ENCODE peak calls at places on chromosomes 6 and 20, in five cellular contexts. One of them, this sample, is unnamed.
A peak's percentile ranks its signal among the peaks of the same experiment; 100 is the strongest.

GRCh38 chr6:33313709-33314514 is at the start of gene TAPBP:
- DNase-seq in endothelial cell of umbilical vein: peak; percentile 84
- DNase-seq in A549: peak; percentile 44
- DNase-seq in sigmoid colon: peak; percentile 83
- DNase-seq in body of pancreas: peak; percentile 69
- DNase-seq in this sample: peak; percentile 80

GRCh38 chr6:33075208-33075567 is 602 bp upstream of the HLA-DPB1 start:
- DNase-seq in endothelial cell of umbilical vein: no peak
- DNase-seq in A549: no peak
- DNase-seq in sigmoid colon: no peak
- DNase-seq in body of pancreas: no peak
- DNase-seq in this sample: no peak

GRCh38 chr6:167995731-167996151 is 1.7 kb upstream of the KIF25 start:
- DNase-seq in endothelial cell of umbilical vein: no peak
- DNase-seq in A549: no peak
- DNase-seq in sigmoid colon: no peak
- DNase-seq in body of pancreas: no peak
- DNase-seq in this sample: no peak

GRCh38 chr6:42313038-42313437 is 95.4 kb upstream of the MRPS10 start:
- DNase-seq in endothelial cell of umbilical vein: no peak
- DNase-seq in A549: peak; percentile 18
- DNase-seq in sigmoid colon: no peak
- DNase-seq in body of pancreas: no peak
- DNase-seq in this sample: no peak

GRCh38 chr6:20577280-20577679 is 43.0 kb downstream of the CDKAL1 start:
- DNase-seq in endothelial cell of umbilical vein: no peak
- DNase-seq in A549: no peak
- DNase-seq in sigmoid colon: no peak
- DNase-seq in body of pancreas: no peak
- DNase-seq in this sample: no peak

GRCh38 chr6:3813918-3814317 is 35.3 kb upstream of the FAM50B start:
- DNase-seq in endothelial cell of umbilical vein: no peak
- DNase-seq in A549: no peak
- DNase-seq in sigmoid colon: no peak
- DNase-seq in body of pancreas: no peak
- DNase-seq in this sample: no peak

GRCh38 chr6:3259491-3259958 is 778 bp downstream of the PSMG4 start:
- DNase-seq in endothelial cell of umbilical vein: peak; percentile 50
- DNase-seq in A549: peak; percentile 40
- DNase-seq in sigmoid colon: no peak
- DNase-seq in body of pancreas: peak; percentile 51
- DNase-seq in this sample: no peak

GRCh38 chr6:137218473-137218916 is 690 bp downstream of the IFNGR1 start:
- DNase-seq in endothelial cell of umbilical vein: peak; percentile 59
- DNase-seq in A549: no peak
- DNase-seq in sigmoid colon: peak; percentile 83
- DNase-seq in body of pancreas: peak; percentile 78
- DNase-seq in this sample: peak; percentile 59

GRCh38 chr6:13763740-13764381 is 50.5 kb downstream of the MCUR1 start:
- DNase-seq in endothelial cell of umbilical vein: no peak
- DNase-seq in A549: no peak
- DNase-seq in sigmoid colon: peak; percentile 48
- DNase-seq in body of pancreas: no peak
- DNase-seq in this sample: no peak

GRCh38 chr6:20252311-20252710 is 40.0 kb upstream of the MBOAT1 start:
- DNase-seq in endothelial cell of umbilical vein: no peak
- DNase-seq in A549: no peak
- DNase-seq in sigmoid colon: no peak
- DNase-seq in body of pancreas: no peak
- DNase-seq in this sample: no peak

GRCh38 chr6:107491059-107491609 is 1.2 kb downstream of the SOBP start:
- DNase-seq in endothelial cell of umbilical vein: peak; percentile 63
- DNase-seq in A549: peak; percentile 3
- DNase-seq in sigmoid colon: peak; percentile 91
- DNase-seq in body of pancreas: peak; percentile 39
- DNase-seq in this sample: peak; percentile 51

GRCh38 chr20:21557246-21557982 is 43.5 kb upstream of the NKX2-2 start:
- DNase-seq in endothelial cell of umbilical vein: no peak
- DNase-seq in A549: no peak
- DNase-seq in sigmoid colon: no peak
- DNase-seq in body of pancreas: no peak
- DNase-seq in this sample: peak; percentile 44

GRCh38 chr6:104795363-104795762 is 64.4 kb downstream of the HACE1 start:
- DNase-seq in endothelial cell of umbilical vein: no peak
- DNase-seq in A549: no peak
- DNase-seq in sigmoid colon: no peak
- DNase-seq in body of pancreas: no peak
- DNase-seq in this sample: no peak

GRCh38 chr6:36834576-36835293 is 4.5 kb downstream of the CPNE5 start:
- DNase-seq in endothelial cell of umbilical vein: no peak
- DNase-seq in A549: no peak
- DNase-seq in sigmoid colon: no peak
- DNase-seq in body of pancreas: no peak
- DNase-seq in this sample: no peak

GRCh38 chr20:52204136-52204535 is 12.6 kb upstream of the ZFP64 start:
- DNase-seq in endothelial cell of umbilical vein: no peak
- DNase-seq in A549: peak; percentile 32
- DNase-seq in sigmoid colon: no peak
- DNase-seq in body of pancreas: no peak
- DNase-seq in this sample: no peak

GRCh38 chr6:11218827-11219826 is 13.3 kb downstream of the NEDD9 start:
- DNase-seq in endothelial cell of umbilical vein: peak; percentile 96
- DNase-seq in A549: peak; percentile 93
- DNase-seq in sigmoid colon: peak; percentile 80
- DNase-seq in body of pancreas: peak; percentile 72
- DNase-seq in this sample: no peak

GRCh38 chr20:645318-646106 is 7.5 kb downstream of the SRXN1 start:
- DNase-seq in endothelial cell of umbilical vein: peak; percentile 80
- DNase-seq in A549: peak; percentile 87
- DNase-seq in sigmoid colon: no peak
- DNase-seq in body of pancreas: peak; percentile 60
- DNase-seq in this sample: peak; percentile 85

GRCh38 chr20:64056889-64057627 is 5.9 kb upstream of the TCEA2 start:
- DNase-seq in endothelial cell of umbilical vein: peak; percentile 60
- DNase-seq in A549: no peak
- DNase-seq in sigmoid colon: no peak
- DNase-seq in body of pancreas: no peak
- DNase-seq in this sample: no peak

GRCh38 chr20:15895560-15896084 is 677.6 kb downstream of the KIF16B start:
- DNase-seq in endothelial cell of umbilical vein: peak; percentile 36
- DNase-seq in A549: no peak
- DNase-seq in sigmoid colon: no peak
- DNase-seq in body of pancreas: no peak
- DNase-seq in this sample: no peak

GRCh38 chr20:16953858-16954257 is 205.7 kb downstream of the OTOR start:
- DNase-seq in endothelial cell of umbilical vein: no peak
- DNase-seq in A549: no peak
- DNase-seq in sigmoid colon: no peak
- DNase-seq in body of pancreas: no peak
- DNase-seq in this sample: no peak

GRCh38 chr20:38939686-38940085 is 13.5 kb downstream of the FAM83D start:
- DNase-seq in endothelial cell of umbilical vein: peak; percentile 81
- DNase-seq in A549: no peak
- DNase-seq in sigmoid colon: peak; percentile 2
- DNase-seq in body of pancreas: no peak
- DNase-seq in this sample: no peak

GRCh38 chr20:38937978-38938473 is 11.8 kb downstream of the FAM83D start:
- DNase-seq in endothelial cell of umbilical vein: no peak
- DNase-seq in A549: no peak
- DNase-seq in sigmoid colon: peak; percentile 4
- DNase-seq in body of pancreas: no peak
- DNase-seq in this sample: no peak

GRCh38 chr20:38940644-38941043 is 14.4 kb downstream of the FAM83D start:
- DNase-seq in endothelial cell of umbilical vein: no peak
- DNase-seq in A549: no peak
- DNase-seq in sigmoid colon: peak; percentile 6
- DNase-seq in body of pancreas: no peak
- DNase-seq in this sample: no peak

GRCh38 chr20:38937000-38937399 is 10.8 kb downstream of the FAM83D start:
- DNase-seq in endothelial cell of umbilical vein: no peak
- DNase-seq in A549: no peak
- DNase-seq in sigmoid colon: no peak
- DNase-seq in body of pancreas: no peak
- DNase-seq in this sample: no peak

GRCh38 chr20:38941726-38942389 is 15.6 kb downstream of the FAM83D start:
- DNase-seq in endothelial cell of umbilical vein: no peak
- DNase-seq in A549: peak; percentile 22
- DNase-seq in sigmoid colon: peak; percentile 12
- DNase-seq in body of pancreas: no peak
- DNase-seq in this sample: no peak
- TF ChIP-seq POLR2A in endothelial cell of umbilical vein: no peak
- TF ChIP-seq POLR2A in A549: no peak
- TF ChIP-seq POLR2A in sigmoid colon: no peak
- TF ChIP-seq POLR2A in body of pancreas: no peak
- TF ChIP-seq POLR2A in this sample: no peak

GRCh38 chr6:26300828-26301227 is 64.2 kb upstream of the BTN3A2 start:
- DNase-seq in endothelial cell of umbilical vein: no peak
- DNase-seq in A549: no peak
- DNase-seq in sigmoid colon: no peak
- DNase-seq in body of pancreas: no peak
- DNase-seq in this sample: no peak

GRCh38 chr6:26300359-26300758 is 64.6 kb upstream of the BTN3A2 start:
- DNase-seq in endothelial cell of umbilical vein: no peak
- DNase-seq in A549: no peak
- DNase-seq in sigmoid colon: no peak
- DNase-seq in body of pancreas: no peak
- DNase-seq in this sample: no peak

GRCh38 chr6:26301638-26302037 is 63.4 kb upstream of the BTN3A2 start:
- DNase-seq in endothelial cell of umbilical vein: no peak
- DNase-seq in A549: no peak
- DNase-seq in sigmoid colon: no peak
- DNase-seq in body of pancreas: no peak
- DNase-seq in this sample: no peak

GRCh38 chr6:26299286-26300042 is 65.5 kb upstream of the BTN3A2 start:
- DNase-seq in endothelial cell of umbilical vein: no peak
- DNase-seq in A549: no peak
- DNase-seq in sigmoid colon: no peak
- DNase-seq in body of pancreas: no peak
- DNase-seq in this sample: no peak

GRCh38 chr6:26300043-26300331 is 65.0 kb upstream of the BTN3A2 start:
- DNase-seq in endothelial cell of umbilical vein: no peak
- DNase-seq in A549: no peak
- DNase-seq in sigmoid colon: no peak
- DNase-seq in body of pancreas: no peak
- DNase-seq in this sample: no peak
- H3K4me3 ChIP-seq in endothelial cell of umbilical vein: no peak overlapping the region
- H3K4me3 ChIP-seq in A549: no peak overlapping the region
- H3K4me3 ChIP-seq in sigmoid colon: no peak overlapping the region
- H3K4me3 ChIP-seq in body of pancreas: no peak overlapping the region
- H3K4me3 ChIP-seq in this sample: no peak overlapping the region

DNA sequence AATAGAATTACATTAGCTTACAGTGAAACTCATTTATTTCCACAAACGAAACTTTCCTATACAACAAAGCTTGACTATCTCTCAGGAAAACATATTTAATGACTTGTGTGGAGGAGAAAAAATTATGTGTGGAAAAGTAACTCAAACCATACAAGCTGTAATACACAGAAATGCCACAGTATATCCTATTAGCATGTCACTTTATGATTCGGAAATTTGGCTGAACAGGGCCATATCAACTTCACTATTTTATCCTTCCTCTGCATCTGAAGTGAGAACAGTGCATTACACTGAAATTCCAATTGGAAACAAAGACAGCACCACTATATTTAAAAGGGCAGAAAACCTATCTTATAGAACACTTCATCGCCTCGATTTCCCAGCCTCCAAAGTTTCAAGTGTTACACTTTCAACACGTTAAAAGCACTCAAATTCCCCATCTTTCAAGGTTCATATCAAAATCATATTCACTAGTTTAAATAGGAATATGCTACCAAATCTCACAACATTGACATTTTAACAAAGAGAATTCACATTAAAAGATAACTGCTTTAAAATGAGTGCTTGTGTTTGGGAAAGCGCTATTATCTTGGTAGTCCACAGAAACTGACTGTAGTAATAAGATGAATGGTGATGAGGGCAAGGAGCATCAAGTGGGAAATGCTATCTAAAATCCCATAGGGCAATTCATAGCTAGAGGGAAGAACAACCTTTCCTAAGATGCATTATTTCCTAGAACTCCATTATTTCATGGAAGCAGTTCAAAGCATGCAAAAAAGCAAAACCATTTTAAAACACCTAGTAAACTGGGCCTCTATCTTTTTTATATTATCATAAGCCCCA is 1.8 kb downstream of the REV3L start:
- DNase-seq in endothelial cell of umbilical vein: peak; percentile 36
- DNase-seq in A549: no peak
- DNase-seq in sigmoid colon: no peak
- DNase-seq in body of pancreas: no peak
- DNase-seq in this sample: no peak
- H3K27ac ChIP-seq in endothelial cell of umbilical vein: peak overlapping the region; percentile 97
- H3K27ac ChIP-seq in A549: peak overlapping the region; percentile 99
- H3K27ac ChIP-seq in sigmoid colon: peak overlapping the region; percentile 100
- H3K27ac ChIP-seq in body of pancreas: peak overlapping the region; percentile 99
- H3K27ac ChIP-seq in this sample: peak overlapping the region; percentile 99

GRCh38 chr6:34888441-34888820 is 589 bp upstream of the TAF11 start:
- DNase-seq in endothelial cell of umbilical vein: no peak
- DNase-seq in A549: no peak
- DNase-seq in sigmoid colon: no peak
- DNase-seq in body of pancreas: no peak
- DNase-seq in this sample: no peak

GRCh38 chr6:34888874-34889555 is at the start of gene ANKS1A:
- DNase-seq in endothelial cell of umbilical vein: peak; percentile 48
- DNase-seq in A549: peak; percentile 64
- DNase-seq in sigmoid colon: peak; percentile 92
- DNase-seq in body of pancreas: peak; percentile 88
- DNase-seq in this sample: peak; percentile 95

GRCh38 chr6:34890526-34890910 is 1.5 kb downstream of the ANKS1A start:
- DNase-seq in endothelial cell of umbilical vein: no peak
- DNase-seq in A549: no peak
- DNase-seq in sigmoid colon: no peak
- DNase-seq in body of pancreas: no peak
- DNase-seq in this sample: no peak

GRCh38 chr6:34884996-34885395 is 2.8 kb downstream of the TAF11 start:
- DNase-seq in endothelial cell of umbilical vein: no peak
- DNase-seq in A549: no peak
- DNase-seq in sigmoid colon: no peak
- DNase-seq in body of pancreas: no peak
- DNase-seq in this sample: no peak

DNA sequence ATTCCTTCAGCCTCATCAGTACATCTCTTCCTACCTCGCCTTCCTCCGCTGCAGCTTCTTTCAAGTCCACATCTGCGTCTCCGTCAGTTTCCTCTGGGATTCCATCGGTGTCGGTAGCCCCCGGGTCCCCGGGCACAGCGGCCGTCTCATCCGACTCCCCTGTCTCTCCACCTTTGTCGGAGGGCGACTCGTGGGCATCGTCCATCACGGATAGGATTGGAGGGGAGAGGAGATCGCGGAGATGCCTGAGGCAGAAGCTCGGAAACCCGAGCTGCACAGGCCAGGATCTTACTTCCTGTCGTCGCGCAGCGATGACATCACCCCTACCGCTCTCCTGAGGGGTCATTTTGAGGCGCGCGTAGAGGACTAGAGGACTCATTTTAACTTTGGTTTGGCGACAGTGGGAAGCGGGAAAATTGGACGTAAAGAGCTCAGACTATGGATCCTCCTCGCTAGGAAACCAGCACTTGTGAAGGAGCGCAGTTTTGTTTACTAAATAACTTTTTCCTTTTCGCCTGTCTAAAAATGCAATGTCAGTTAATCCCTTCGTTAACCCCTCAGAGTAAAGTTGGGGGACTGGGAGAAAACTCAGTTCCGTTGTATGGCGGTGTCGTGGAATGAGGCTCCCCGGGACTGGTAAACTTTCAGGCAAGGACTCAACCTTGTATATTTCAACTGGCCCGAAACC is at the start of gene TAF11:
- DNase-seq in endothelial cell of umbilical vein: peak; percentile 93
- DNase-seq in A549: peak; percentile 91
- DNase-seq in sigmoid colon: peak; percentile 97
- DNase-seq in body of pancreas: peak; percentile 96
- DNase-seq in this sample: peak; percentile 95
- TF ChIP-seq POLR2A in endothelial cell of umbilical vein: peak; percentile 83
- TF ChIP-seq POLR2A in A549: peak; percentile 84
- TF ChIP-seq POLR2A in sigmoid colon: peak; percentile 78
- TF ChIP-seq POLR2A in body of pancreas: peak; percentile 89
- TF ChIP-seq POLR2A in this sample: peak; percentile 84